ENCODE peak calls at places on chromosomes 4 and X, in four cellular contexts. W is B cell, Q is EL, N is NCI-H1436. C is an unnamed sample.

GRCh38 chrX:15617111-15617510 is 16.4 kb upstream of the ACE2 start:
- DNase-seq in N (no peak), Q (no peak), W (no peak), C (no peak)

GRCh38 chr4:132227349-132228165 is 921.5 kb upstream of the PCDH10 start:
- DNase-seq in W (no peak), N (peak), Q (no peak), C (no peak)

GRCh38 chr4:145481164-145481941 is at the start of gene SMAD1:
- DNase-seq in N (peak), Q (peak), W (no peak), C (peak)

GRCh38 chrX:45351478-45351877 is 150.8 kb upstream of the DIPK2B start:
- DNase-seq in N (no peak), W (no peak), Q (peak), C (no peak)

GRCh38 chr4:37685211-37685725 is 908 bp downstream of the RELL1 start:
- DNase-seq in Q (peak), N (no peak), W (no peak), C (peak)

GRCh38 chr4:184787766-184788503 is 37.8 kb downstream of the ACSL1 start:
- DNase-seq in Q (no peak), N (no peak), W (no peak), C (no peak)

GRCh38 chrX:40806511-40807220 is 71.3 kb upstream of the MED14 start:
- DNase-seq in N (no peak), Q (no peak), W (no peak), C (no peak)

GRCh38 chr4:109699553-109700225 is 3.6 kb downstream of the CASP6 start:
- DNase-seq in W (no peak), Q (no peak), N (no peak), C (no peak)

GRCh38 chr4:2829933-2830451 is 13.7 kb upstream of the ADD1 start:
- DNase-seq in N (no peak), Q (no peak), W (no peak), C (no peak)

GRCh38 chrX:39645059-39645895 is 452.5 kb downstream of the BCOR start:
- DNase-seq in W (no peak), N (no peak), Q (peak), C (no peak)

GRCh38 chrX:106928227-106928626 is 8.0 kb downstream of the CLDN2 start:
- DNase-seq in W (no peak), Q (no peak), N (no peak), C (no peak)

GRCh38 chr4:107046261-107046660 is 10.1 kb upstream of the DKK2 start:
- DNase-seq in N (no peak), W (no peak), Q (no peak), C (no peak)

GRCh38 chr4:6992728-6993655 is 50.2 kb upstream of the TADA2B start:
- DNase-seq in N (no peak), W (no peak), Q (no peak), C (peak)

GRCh38 chrX:154595559-154595958 is 10.6 kb downstream of the CTAG1A start:
- DNase-seq in Q (no peak), N (no peak), W (no peak), C (no peak)

GRCh38 chr4:185016946-185017797 is 1.1 kb upstream of the HELT start:
- DNase-seq in Q (no peak), W (no peak), N (no peak), C (no peak)

GRCh38 chr4:128601992-128602695 is 207.4 kb upstream of the JADE1 start:
- DNase-seq in W (no peak), N (no peak), Q (peak), C (no peak)

GRCh38 chrX:9340619-9341304 is 124.1 kb upstream of the TBL1X start:
- DNase-seq in N (no peak), Q (peak), W (peak), C (no peak)